ENCODE peak calls at places on chromosome 1, in ten cellular contexts. H is G401; I is EL; N is stimulated activated CD8-positive, alpha-beta memory T cell treated with anti-CD3 and anti-CD28 coated beads, Interleukin-4, amount 100 ng/mL, for 48 hours; R is pancreas; D is dorsolateral prefrontal cortex; A is activated CD4-positive, alpha-beta T cell treated with anti-CD3 and anti-CD28 coated beads, Interleukin-2, amount 50 U/mL, for 1 hour; L is anterior cingulate cortex; V is T-helper 1 cell; C is brain microvascular endothelial cell. B is an unnamed sample.

GRCh38 chr1:10068605-10069294 is 36.0 kb downstream of the UBE4B start:
- DNase-seq in A (no peak), L (no peak), V (no peak), D (no peak), C (no peak), H (no peak), I (no peak), R (no peak), N (no peak), B (no peak)

GRCh38 chr1:41467673-41468072 is 16.8 kb downstream of the EDN2 start:
- DNase-seq in L (no peak), H (no peak), D (no peak), R (no peak), A (no peak), V (no peak), C (no peak), I (no peak), N (no peak), B (no peak)

GRCh38 chr1:77322061-77322900 is 40.5 kb downstream of the AK5 start:
- DNase-seq in C (peak), A (no peak), I (peak), D (no peak), R (no peak), V (no peak), N (no peak), H (no peak), L (no peak), B (no peak)

GRCh38 chr1:56577859-56578663 is 1.3 kb downstream of the PLPP3 start:
- DNase-seq in A (no peak), V (no peak), N (peak), H (no peak), D (peak), I (peak), C (peak), L (no peak), R (peak), B (no peak)

GRCh38 chr1:6124746-6125365 is 55.3 kb downstream of the CHD5 start:
- DNase-seq in C (no peak), D (no peak), H (no peak), I (no peak), A (no peak), N (no peak), R (no peak), V (no peak), L (no peak), B (no peak)

GRCh38 chr1:48039088-48040049 is 42.2 kb upstream of the TRABD2B start:
- DNase-seq in D (peak), A (no peak), C (no peak), R (no peak), L (no peak), H (peak), V (no peak), N (no peak), I (no peak), B (no peak)

GRCh38 chr1:197776348-197777082 is 1.2 kb upstream of the DENND1B start:
- DNase-seq in I (peak), A (peak), V (no peak), C (no peak), L (no peak), N (peak), D (no peak), R (no peak), H (no peak), B (peak)

GRCh38 chr1:9760824-9761223 is 62.9 kb downstream of the CLSTN1 start:
- DNase-seq in L (no peak), D (no peak), R (no peak), C (no peak), V (no peak), H (no peak), I (no peak), A (no peak), N (no peak), B (no peak)

GRCh38 chr1:207798847-207799246 is 47.0 kb downstream of the CD46 start:
- DNase-seq in L (no peak), A (no peak), H (no peak), I (peak), C (peak), R (no peak), V (no peak), D (no peak), N (no peak), B (no peak)

GRCh38 chr1:8083739-8084484 is 57.8 kb upstream of the ERRFI1 start:
- DNase-seq in H (no peak), L (no peak), R (no peak), N (no peak), D (no peak), A (no peak), I (peak), C (peak), V (no peak), B (no peak)

GRCh38 chr1:115783311-115783710 is 14.8 kb upstream of the CASQ2 start:
- DNase-seq in H (no peak), A (no peak), D (no peak), L (no peak), V (no peak), C (no peak), I (no peak), R (no peak), N (no peak), B (no peak)

GRCh38 chr1:18965206-18966173 is 9.0 kb upstream of the IFFO2 start:
- DNase-seq in D (no peak), H (no peak), V (no peak), I (peak), A (no peak), L (no peak), R (no peak), N (peak), C (no peak), B (no peak)

GRCh38 chr1:222792744-222793143 is 22.1 kb upstream of the DISP1 start:
- DNase-seq in V (no peak), N (no peak), L (no peak), C (no peak), H (no peak), D (no peak), A (no peak), I (peak), R (no peak), B (no peak)

B was measured in putamen.